ENCODE peak calls at places on chromosomes 13 and 19, in five cellular contexts. V is neural crest cell, O is GM20000, G is esophagus squamous epithelium, W is A172. L is an unnamed sample.

GRCh38 chr19:32012886-32013635 is 332.3 kb upstream of the ZNF507 start:
- DNase-seq in V (no peak), O (no peak), G (no peak), W (no peak), L (peak)

GRCh38 chr19:28746486-28746885 is 466.5 kb downstream of the UQCRFS1 start:
- DNase-seq in V (no peak), O (no peak), G (no peak), W (no peak), L (no peak)

GRCh38 chr19:40356681-40357595 is 8.4 kb downstream of the PLD3 start:
- DNase-seq in V (no peak), O (no peak), G (no peak), W (no peak), L (no peak)

GRCh38 chr19:10858204-10858828 is 10.1 kb downstream of the C19orf38 start:
- DNase-seq in V (peak), O (peak), G (no peak), W (no peak), L (no peak)

GRCh38 chr19:45442927-45443461 is 19.3 kb upstream of the ERCC1 start:
- DNase-seq in V (peak), O (peak), G (no peak), W (peak), L (no peak)

GRCh38 chr19:18737337-18737953 is 53.7 kb downstream of the COMP start:
- DNase-seq in V (no peak), O (no peak), G (no peak), W (no peak), L (no peak)

GRCh38 chr13:66528903-66529576 is 701.1 kb downstream of the PCDH9 start:
- DNase-seq in V (no peak), O (no peak), G (no peak), W (no peak), L (no peak)

GRCh38 chr13:33236021-33236420 is 49.5 kb downstream of the STARD13 start:
- DNase-seq in V (no peak), O (no peak), G (no peak), W (peak), L (no peak)

GRCh38 chr13:40287428-40287827 is 379.0 kb downstream of the FOXO1 start:
- DNase-seq in V (no peak), O (no peak), G (no peak), W (no peak), L (no peak)

GRCh38 chr19:53103903-53104203 is 631 bp upstream of the ZNF160 start:
- DNase-seq in V (no peak), O (no peak), G (no peak), W (no peak), L (no peak)

GRCh38 chr13:98515804-98516465 is 61.0 kb downstream of the STK24 start:
- DNase-seq in V (no peak), O (no peak), G (no peak), W (no peak), L (no peak)

GRCh38 chr13:100534911-100535310 is 53.7 kb downstream of the GGACT start:
- DNase-seq in V (no peak), O (no peak), G (no peak), W (no peak), L (no peak)

GRCh38 chr19:47790398-47790814 is 11.9 kb downstream of the SELENOW start:
- DNase-seq in V (peak), O (peak), G (no peak), W (peak), L (no peak)

L was measured in non-pigmented ciliary epithelial cell.